ENCODE peak calls at places on chromosomes 12 and 14, in nine cellular contexts. One of them, this sample, is unnamed.

GRCh38 chr12:118046430-118046829 is 14.5 kb downstream of the WSB2 start:
- DNase-seq in pancreas: no peak
- DNase-seq in body of pancreas: no peak
- DNase-seq in tibial artery: no peak
- DNase-seq in PC-3: no peak
- DNase-seq in psoas muscle: no peak
- DNase-seq in stomach: no peak
- DNase-seq in IMR-90: no peak
- DNase-seq in fibroblast of lung: no peak
- DNase-seq in this sample: no peak

GRCh38 chr14:102731101-102731870 is 46.0 kb upstream of the TRAF3 start:
- DNase-seq in psoas muscle: no peak
- DNase-seq in IMR-90: no peak
- DNase-seq in stomach: no peak
- DNase-seq in fibroblast of lung: no peak
- DNase-seq in pancreas: no peak
- DNase-seq in tibial artery: no peak
- DNase-seq in body of pancreas: peak; percentile 31
- DNase-seq in PC-3: no peak
- DNase-seq in this sample: peak; percentile 16

GRCh38 chr12:76108356-76108755 is 23.9 kb upstream of the NAP1L1 start:
- DNase-seq in pancreas: no peak
- DNase-seq in IMR-90: no peak
- DNase-seq in psoas muscle: no peak
- DNase-seq in body of pancreas: no peak
- DNase-seq in tibial artery: no peak
- DNase-seq in fibroblast of lung: no peak
- DNase-seq in stomach: no peak
- DNase-seq in PC-3: no peak
- DNase-seq in this sample: no peak

GRCh38 chr14:96417254-96417653 is 25.3 kb downstream of the AK7 start:
- DNase-seq in body of pancreas: no peak
- DNase-seq in fibroblast of lung: no peak
- DNase-seq in pancreas: no peak
- DNase-seq in IMR-90: no peak
- DNase-seq in psoas muscle: no peak
- DNase-seq in PC-3: no peak
- DNase-seq in stomach: no peak
- DNase-seq in tibial artery: no peak
- DNase-seq in this sample: no peak

GRCh38 chr12:47095446-47096236 is 15.9 kb upstream of the AMIGO2 start:
- DNase-seq in psoas muscle: no peak
- DNase-seq in PC-3: peak; percentile 92
- DNase-seq in tibial artery: no peak
- DNase-seq in body of pancreas: no peak
- DNase-seq in IMR-90: peak; percentile 95
- DNase-seq in pancreas: no peak
- DNase-seq in fibroblast of lung: peak; percentile 99
- DNase-seq in stomach: no peak
- DNase-seq in this sample: no peak

GRCh38 chr12:52011602-52012214 is 5.0 kb downstream of the TAMALIN start:
- DNase-seq in tibial artery: no peak
- DNase-seq in body of pancreas: no peak
- DNase-seq in stomach: no peak
- DNase-seq in psoas muscle: peak; percentile 11
- DNase-seq in pancreas: no peak
- DNase-seq in fibroblast of lung: no peak
- DNase-seq in IMR-90: no peak
- DNase-seq in PC-3: no peak
- DNase-seq in this sample: no peak

GRCh38 chr14:102922490-102923200 is at the start of gene AMN:
- DNase-seq in psoas muscle: no peak
- DNase-seq in PC-3: no peak
- DNase-seq in stomach: no peak
- DNase-seq in pancreas: no peak
- DNase-seq in body of pancreas: no peak
- DNase-seq in fibroblast of lung: no peak
- DNase-seq in tibial artery: no peak
- DNase-seq in IMR-90: no peak
- DNase-seq in this sample: no peak

GRCh38 chr14:101755591-101756324 is 5.8 kb upstream of the PPP2R5C start:
- DNase-seq in fibroblast of lung: no peak
- DNase-seq in PC-3: no peak
- DNase-seq in stomach: no peak
- DNase-seq in tibial artery: no peak
- DNase-seq in psoas muscle: no peak
- DNase-seq in body of pancreas: no peak
- DNase-seq in IMR-90: no peak
- DNase-seq in pancreas: no peak
- DNase-seq in this sample: no peak

GRCh38 chr12:63206908-63207307 is 55.9 kb upstream of the AVPR1A start:
- DNase-seq in IMR-90: no peak
- DNase-seq in body of pancreas: peak; percentile 29
- DNase-seq in stomach: no peak
- DNase-seq in PC-3: peak; percentile 34
- DNase-seq in pancreas: peak; percentile 8
- DNase-seq in psoas muscle: peak; percentile 50
- DNase-seq in tibial artery: peak; percentile 28
- DNase-seq in fibroblast of lung: no peak
- DNase-seq in this sample: no peak

GRCh38 chr14:19800282-19801117 is 3.1 kb upstream of the OR4N2 start:
- DNase-seq in psoas muscle: peak; percentile 53
- DNase-seq in IMR-90: no peak
- DNase-seq in pancreas: no peak
- DNase-seq in fibroblast of lung: no peak
- DNase-seq in stomach: no peak
- DNase-seq in body of pancreas: no peak
- DNase-seq in tibial artery: no peak
- DNase-seq in PC-3: no peak
- DNase-seq in this sample: peak; percentile 46

GRCh38 chr12:123089125-123089524 is 61.8 kb downstream of the PITPNM2 start:
- DNase-seq in fibroblast of lung: no peak
- DNase-seq in pancreas: no peak
- DNase-seq in IMR-90: no peak
- DNase-seq in psoas muscle: no peak
- DNase-seq in body of pancreas: no peak
- DNase-seq in tibial artery: no peak
- DNase-seq in stomach: no peak
- DNase-seq in PC-3: no peak
- DNase-seq in this sample: no peak

GRCh38 chr12:6231359-6232268 is 31.4 kb downstream of the CD9 start:
- DNase-seq in IMR-90: no peak
- DNase-seq in tibial artery: no peak
- DNase-seq in PC-3: peak; percentile 41
- DNase-seq in body of pancreas: no peak
- DNase-seq in stomach: no peak
- DNase-seq in psoas muscle: no peak
- DNase-seq in pancreas: no peak
- DNase-seq in fibroblast of lung: peak; percentile 39
- DNase-seq in this sample: no peak

GRCh38 chr12:108691995-108692808 is 39.1 kb downstream of the CORO1C start:
- DNase-seq in psoas muscle: peak; percentile 55
- DNase-seq in tibial artery: peak; percentile 36
- DNase-seq in PC-3: no peak
- DNase-seq in IMR-90: peak; percentile 34
- DNase-seq in stomach: no peak
- DNase-seq in body of pancreas: no peak
- DNase-seq in pancreas: no peak
- DNase-seq in fibroblast of lung: peak; percentile 49
- DNase-seq in this sample: peak; percentile 86

GRCh38 chr12:108694812-108695278 is 36.5 kb downstream of the CORO1C start:
- DNase-seq in IMR-90: peak; percentile 74
- DNase-seq in stomach: no peak
- DNase-seq in PC-3: peak; percentile 69
- DNase-seq in pancreas: no peak
- DNase-seq in tibial artery: no peak
- DNase-seq in fibroblast of lung: peak; percentile 60
- DNase-seq in body of pancreas: no peak
- DNase-seq in psoas muscle: no peak
- DNase-seq in this sample: no peak

GRCh38 chr12:108693781-108694180 is 37.5 kb downstream of the CORO1C start:
- DNase-seq in fibroblast of lung: no peak
- DNase-seq in PC-3: no peak
- DNase-seq in stomach: no peak
- DNase-seq in IMR-90: no peak
- DNase-seq in pancreas: no peak
- DNase-seq in tibial artery: no peak
- DNase-seq in psoas muscle: no peak
- DNase-seq in body of pancreas: no peak
- DNase-seq in this sample: no peak

GRCh38 chr12:108691154-108691994 is 39.9 kb downstream of the CORO1C start:
- DNase-seq in psoas muscle: peak; percentile 98
- DNase-seq in tibial artery: peak; percentile 97
- DNase-seq in fibroblast of lung: peak; percentile 99
- DNase-seq in body of pancreas: peak; percentile 83
- DNase-seq in IMR-90: peak; percentile 99
- DNase-seq in pancreas: peak; percentile 56
- DNase-seq in PC-3: peak; percentile 100
- DNase-seq in stomach: peak; percentile 80
- DNase-seq in this sample: peak; percentile 94

DNA sequence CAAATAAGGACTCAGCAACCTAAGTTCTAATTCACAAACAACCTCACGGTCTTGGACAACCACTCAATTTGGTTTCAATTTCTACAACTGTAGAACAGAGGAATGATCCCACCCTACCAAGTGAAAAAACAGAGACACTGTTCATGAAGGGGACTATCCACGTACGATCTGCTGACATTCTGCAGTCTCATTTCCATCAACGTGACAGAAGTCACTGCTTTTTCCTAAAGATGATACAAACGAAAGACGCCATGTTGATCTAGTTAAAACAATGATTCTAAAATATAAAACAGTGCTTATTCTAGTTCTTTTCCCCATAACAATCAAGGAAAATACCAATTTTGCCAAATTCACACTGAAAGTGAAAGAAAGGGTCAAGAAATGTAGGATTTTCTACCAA is 38.1 kb downstream of the CORO1C start:
- DNase-seq in body of pancreas: no peak
- DNase-seq in fibroblast of lung: no peak
- DNase-seq in IMR-90: no peak
- DNase-seq in stomach: no peak
- DNase-seq in pancreas: no peak
- DNase-seq in PC-3: no peak
- DNase-seq in psoas muscle: no peak
- DNase-seq in tibial artery: no peak
- DNase-seq in this sample: no peak
- H3K4me1 ChIP-seq in body of pancreas: peaks cover 35% of the 10 kb centered on the region
- H3K4me1 ChIP-seq in fibroblast of lung: peaks cover 63% of the 10 kb centered on the region
- H3K4me1 ChIP-seq in IMR-90: peaks cover 37% of the 10 kb centered on the region
- H3K4me1 ChIP-seq in stomach: peaks cover 72% of the 10 kb centered on the region
- H3K4me1 ChIP-seq in pancreas: peaks cover 28% of the 10 kb centered on the region
- H3K4me1 ChIP-seq in PC-3: peaks cover 85% of the 10 kb centered on the region
- H3K4me1 ChIP-seq in psoas muscle: peaks cover 86% of the 10 kb centered on the region
- H3K4me1 ChIP-seq in tibial artery: peaks cover 67% of the 10 kb centered on the region
- H3K4me1 ChIP-seq in this sample: peaks cover 62% of the 10 kb centered on the region

GRCh38 chr14:69299286-69300035 is 39.5 kb downstream of the GALNT16 start:
- DNase-seq in tibial artery: no peak
- DNase-seq in stomach: no peak
- DNase-seq in pancreas: no peak
- DNase-seq in psoas muscle: no peak
- DNase-seq in IMR-90: no peak
- DNase-seq in fibroblast of lung: no peak
- DNase-seq in PC-3: no peak
- DNase-seq in body of pancreas: no peak
- DNase-seq in this sample: no peak
- TF ChIP-seq CTCF in tibial artery: no peak
- TF ChIP-seq CTCF in stomach: no peak
- TF ChIP-seq CTCF in pancreas: no peak
- TF ChIP-seq CTCF in psoas muscle: no peak
- TF ChIP-seq CTCF in IMR-90: peak; percentile 16
- TF ChIP-seq CTCF in fibroblast of lung: peak; percentile 23
- TF ChIP-seq CTCF in PC-3: no peak
- TF ChIP-seq CTCF in body of pancreas: no peak
- TF ChIP-seq CTCF in this sample: no peak

GRCh38 chr14:50828738-50829471 is 2.1 kb downstream of the NIN start:
- DNase-seq in tibial artery: no peak
- DNase-seq in PC-3: no peak
- DNase-seq in pancreas: no peak
- DNase-seq in stomach: no peak
- DNase-seq in fibroblast of lung: no peak
- DNase-seq in psoas muscle: no peak
- DNase-seq in IMR-90: no peak
- DNase-seq in body of pancreas: no peak
- DNase-seq in this sample: no peak
- H3K27ac ChIP-seq in tibial artery: no peak overlapping the region
- H3K27ac ChIP-seq in PC-3: no peak overlapping the region
- H3K27ac ChIP-seq in pancreas: no peak overlapping the region
- H3K27ac ChIP-seq in stomach: peak overlapping the region; percentile 88
- H3K27ac ChIP-seq in fibroblast of lung: no peak overlapping the region
- H3K27ac ChIP-seq in psoas muscle: peak overlapping the region; percentile 95
- H3K27ac ChIP-seq in IMR-90: no peak overlapping the region
- H3K27ac ChIP-seq in body of pancreas: no peak overlapping the region
- H3K27ac ChIP-seq in this sample: peak overlapping the region; percentile 98

GRCh38 chr14:77257700-77258099 is 13.3 kb downstream of the NGB start:
- DNase-seq in PC-3: no peak
- DNase-seq in tibial artery: no peak
- DNase-seq in body of pancreas: no peak
- DNase-seq in stomach: no peak
- DNase-seq in psoas muscle: no peak
- DNase-seq in IMR-90: no peak
- DNase-seq in fibroblast of lung: no peak
- DNase-seq in pancreas: no peak
- DNase-seq in this sample: no peak

GRCh38 chr14:77258566-77258965 is 12.4 kb downstream of the NGB start:
- DNase-seq in body of pancreas: no peak
- DNase-seq in fibroblast of lung: no peak
- DNase-seq in PC-3: no peak
- DNase-seq in IMR-90: no peak
- DNase-seq in stomach: no peak
- DNase-seq in pancreas: no peak
- DNase-seq in tibial artery: no peak
- DNase-seq in psoas muscle: peak; percentile 36
- DNase-seq in this sample: no peak

GRCh38 chr14:77259025-77259715 is 11.8 kb downstream of the NGB start:
- DNase-seq in body of pancreas: no peak
- DNase-seq in psoas muscle: peak; percentile 30
- DNase-seq in IMR-90: no peak
- DNase-seq in PC-3: no peak
- DNase-seq in fibroblast of lung: no peak
- DNase-seq in pancreas: no peak
- DNase-seq in stomach: no peak
- DNase-seq in tibial artery: no peak
- DNase-seq in this sample: no peak

GRCh38 chr14:77253333-77254190 is 17.4 kb downstream of the NGB start:
- DNase-seq in IMR-90: no peak
- DNase-seq in body of pancreas: no peak
- DNase-seq in tibial artery: no peak
- DNase-seq in stomach: no peak
- DNase-seq in PC-3: no peak
- DNase-seq in fibroblast of lung: no peak
- DNase-seq in psoas muscle: peak; percentile 18
- DNase-seq in pancreas: no peak
- DNase-seq in this sample: no peak

DNA sequence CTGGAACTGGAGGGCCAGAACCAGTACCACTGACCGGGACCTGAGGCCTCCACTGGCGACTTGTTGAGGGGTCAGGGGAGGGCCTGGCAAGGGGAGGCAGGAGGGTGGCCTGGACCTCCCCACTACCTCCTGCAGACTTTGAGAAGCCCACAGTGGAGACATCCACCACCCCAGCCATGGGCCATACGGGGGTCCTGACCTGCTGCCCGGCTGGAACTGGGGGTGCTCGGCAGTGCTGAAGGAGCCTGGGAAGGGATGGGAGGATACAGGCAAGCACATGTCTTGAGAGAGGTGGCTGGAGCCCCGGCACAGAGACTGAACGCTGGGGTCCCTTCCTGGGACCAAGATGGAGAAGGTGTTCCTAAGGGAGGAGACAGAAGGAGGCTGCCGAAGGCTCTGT is 14.3 kb downstream of the NGB start:
- DNase-seq in psoas muscle: no peak
- DNase-seq in pancreas: no peak
- DNase-seq in fibroblast of lung: no peak
- DNase-seq in PC-3: no peak
- DNase-seq in tibial artery: no peak
- DNase-seq in stomach: no peak
- DNase-seq in body of pancreas: no peak
- DNase-seq in IMR-90: no peak
- DNase-seq in this sample: no peak
- H3K4me1 ChIP-seq in psoas muscle: no peaks in the 10 kb centered on the region
- H3K4me1 ChIP-seq in pancreas: no peaks in the 10 kb centered on the region
- H3K4me1 ChIP-seq in fibroblast of lung: no peaks in the 10 kb centered on the region
- H3K4me1 ChIP-seq in PC-3: no peaks in the 10 kb centered on the region
- H3K4me1 ChIP-seq in tibial artery: no peaks in the 10 kb centered on the region
- H3K4me1 ChIP-seq in stomach: no peaks in the 10 kb centered on the region
- H3K4me1 ChIP-seq in body of pancreas: no peaks in the 10 kb centered on the region
- H3K4me1 ChIP-seq in IMR-90: no peaks in the 10 kb centered on the region
- H3K4me1 ChIP-seq in this sample: no peaks in the 10 kb centered on the region

This sample was measured in upper lobe of left lung.